ENCODE peak calls at places on chromosomes 2 and 18, in seven cellular contexts. L is KG1; H is amniotic epithelial cell; T is SW 1271; G is activated naive CD8-positive, alpha-beta T cell treated with anti-CD3 and anti-CD28 coated beads for 36 hours; M is HL-60; F is activated CD8-positive, alpha-beta memory T cell treated with anti-CD3 and anti-CD28 coated beads for 1 hour. V is an unnamed sample.

GRCh38 chr2:207252979-207253640 is 87.4 kb upstream of the KLF7 start:
- DNase-seq in L (no peak), H (no peak), T (no peak), G (no peak), M (no peak), F (no peak), V (no peak)

GRCh38 chr2:238294393-238295143 is 6.2 kb upstream of the PER2 start:
- DNase-seq in L (no peak), H (no peak), T (no peak), G (no peak), M (no peak), F (no peak), V (no peak)

GRCh38 chr2:70960833-70961647 is 17.4 kb upstream of the ANKRD53 start:
- DNase-seq in L (no peak), H (no peak), T (no peak), G (no peak), M (no peak), F (no peak), V (no peak)

GRCh38 chr2:134392689-134393476 is 139.0 kb downstream of the MGAT5 start:
- DNase-seq in L (no peak), H (peak; percentile 73), T (no peak), G (no peak), M (no peak), F (no peak), V (no peak)

GRCh38 chr2:30444283-30444682 is 2.8 kb upstream of the LCLAT1 start:
- DNase-seq in L (no peak), H (peak; percentile 53), T (no peak), G (no peak), M (peak; percentile 57), F (no peak), V (no peak)

GRCh38 chr18:48949051-48949605 is 1.6 kb downstream of the SMAD7 start:
- DNase-seq in L (peak; percentile 25), H (no peak), T (no peak), G (peak; percentile 37), M (peak; percentile 62), F (no peak), V (no peak)

GRCh38 chr2:42100696-42101585 is 53.1 kb downstream of the PKDCC start:
- DNase-seq in L (no peak), H (peak; percentile 74), T (no peak), G (peak; percentile 49), M (no peak), F (no peak), V (no peak)

GRCh38 chr18:54149078-54149697 is 75.3 kb downstream of the MBD2 start:
- DNase-seq in L (no peak), H (peak; percentile 91), T (peak; percentile 73), G (peak; percentile 53), M (no peak), F (no peak), V (no peak)

GRCh38 chr2:181585732-181586131 is 71.2 kb downstream of the CERKL start:
- DNase-seq in L (no peak), H (no peak), T (no peak), G (no peak), M (no peak), F (no peak), V (no peak)

GRCh38 chr2:85390941-85391669 is 19.1 kb downstream of the CAPG start:
- DNase-seq in L (no peak), H (peak; percentile 35), T (no peak), G (peak; percentile 68), M (peak; percentile 77), F (peak; percentile 44), V (no peak)

GRCh38 chr2:169452080-169452479 is 27.2 kb upstream of the BBS5 start:
- DNase-seq in L (no peak), H (peak; percentile 56), T (no peak), G (no peak), M (no peak), F (no peak), V (no peak)

GRCh38 chr18:37946324-37946723 is 380.7 kb upstream of the CELF4 start:
- DNase-seq in L (no peak), H (no peak), T (no peak), G (no peak), M (no peak), F (no peak), V (no peak)

GRCh38 chr2:193270816-193271215 is 1076.1 kb upstream of the TMEFF2 start:
- DNase-seq in L (no peak), H (no peak), T (no peak), G (no peak), M (no peak), F (no peak), V (no peak)

GRCh38 chr2:17083902-17084301 is 418.3 kb upstream of the CYRIA start:
- DNase-seq in L (no peak), H (peak; percentile 7), T (no peak), G (no peak), M (no peak), F (no peak), V (no peak)

GRCh38 chr2:208983476-208983875 is 440.4 kb upstream of the MAP2 start:
- DNase-seq in L (no peak), H (no peak), T (no peak), G (no peak), M (no peak), F (no peak), V (no peak)

GRCh38 chr2:99348173-99348572 is 11.0 kb downstream of the EIF5B start:
- DNase-seq in L (no peak), H (no peak), T (no peak), G (no peak), M (no peak), F (no peak), V (no peak)

GRCh38 chr2:53880756-53881155 is 21.0 kb upstream of the GPR75 start:
- DNase-seq in L (no peak), H (peak; percentile 76), T (no peak), G (no peak), M (no peak), F (no peak), V (no peak)

GRCh38 chr2:70086278-70086837 is 919 bp upstream of the PCBP1 start:
- DNase-seq in L (peak; percentile 88), H (peak; percentile 89), T (no peak), G (peak; percentile 77), M (peak; percentile 91), F (no peak), V (peak; percentile 49)

GRCh38 chr2:168566974-168567650 is 111.0 kb downstream of the CERS6 start:
- DNase-seq in L (no peak), H (no peak), T (no peak), G (no peak), M (no peak), F (no peak), V (no peak)

GRCh38 chr2:16665746-16666452 is at the start of gene CYRIA:
- DNase-seq in L (no peak), H (no peak), T (no peak), G (peak; percentile 56), M (no peak), F (no peak), V (no peak)

GRCh38 chr2:159124441-159124911 is 156.0 kb downstream of the TANC1 start:
- DNase-seq in L (peak; percentile 40), H (peak; percentile 96), T (no peak), G (peak; percentile 10), M (peak; percentile 53), F (no peak), V (no peak)

GRCh38 chr2:231167745-231168459 is 30.5 kb upstream of the ARMC9 start:
- DNase-seq in L (no peak), H (peak; percentile 73), T (no peak), G (no peak), M (no peak), F (no peak), V (no peak)

GRCh38 chr2:214772443-214773034 is 36.9 kb downstream of the BARD1 start:
- DNase-seq in L (no peak), H (no peak), T (no peak), G (no peak), M (no peak), F (no peak), V (no peak)

GRCh38 chr2:36253086-36253485 is 102.5 kb upstream of the CRIM1 start:
- DNase-seq in L (no peak), H (no peak), T (no peak), G (no peak), M (no peak), F (no peak), V (no peak)

GRCh38 chr18:650428-650858 is 7.0 kb upstream of the TYMS start:
- DNase-seq in L (no peak), H (no peak), T (no peak), G (peak; percentile 17), M (peak; percentile 83), F (no peak), V (no peak)

GRCh38 chr2:15272961-15273360 is 288.2 kb downstream of the NBAS start:
- DNase-seq in L (no peak), H (no peak), T (no peak), G (no peak), M (no peak), F (no peak), V (no peak)

GRCh38 chr2:10064932-10065682 is 15.1 kb downstream of the CYS1 start:
- DNase-seq in L (no peak), H (no peak), T (no peak), G (no peak), M (peak; percentile 28), F (no peak), V (no peak)

GRCh38 chr18:7812431-7813063 is 245.4 kb downstream of the PTPRM start:
- DNase-seq in L (no peak), H (peak; percentile 81), T (no peak), G (no peak), M (no peak), F (no peak), V (no peak)

GRCh38 chr18:45682181-45682580 is 41.8 kb upstream of the SLC14A1 start:
- DNase-seq in L (no peak), H (no peak), T (no peak), G (no peak), M (no peak), F (no peak), V (no peak)

V was measured in esophagus squamous epithelium.